ENCODE peak calls at places on chromosomes 12 and 14, in six cellular contexts. B is heart right ventricle, R is GM23338, J is GM20000, K is cardiac muscle cell, O is Calu3. M is an unnamed sample.

GRCh38 chr14:94051779-94052178 is 25.6 kb downstream of the OTUB2 start:
- DNase-seq in R (no peak), O (no peak), B (no peak), K (no peak), J (no peak), M (no peak)

GRCh38 chr14:77037338-77037782 is 8.9 kb upstream of the IRF2BPL start:
- DNase-seq in R (no peak), K (no peak), O (no peak), B (no peak), J (no peak), M (no peak)

GRCh38 chr12:33588082-33588712 is 148.6 kb upstream of the SYT10 start:
- DNase-seq in O (peak), J (peak), K (no peak), B (no peak), R (peak), M (no peak)

GRCh38 chr12:116194935-116195431 is 82.5 kb downstream of the MED13L start:
- DNase-seq in R (no peak), O (no peak), K (no peak), B (no peak), J (peak), M (peak)

GRCh38 chr14:91906374-91906773 is 39.0 kb upstream of the TC2N start:
- DNase-seq in K (no peak), J (no peak), O (no peak), B (no peak), R (no peak), M (no peak)

GRCh38 chr14:53190938-53191337 is 37.8 kb upstream of the DDHD1 start:
- DNase-seq in K (no peak), B (no peak), J (peak), R (no peak), O (no peak), M (peak)

GRCh38 chr12:58419905-58420304 is 478.5 kb downstream of the ATP23 start:
- DNase-seq in J (no peak), R (no peak), O (no peak), B (no peak), K (no peak), M (no peak)

GRCh38 chr14:23864252-23864651 is 89.3 kb upstream of the DHRS4 start:
- DNase-seq in K (no peak), J (no peak), O (no peak), R (no peak), B (no peak), M (no peak)

DNA sequence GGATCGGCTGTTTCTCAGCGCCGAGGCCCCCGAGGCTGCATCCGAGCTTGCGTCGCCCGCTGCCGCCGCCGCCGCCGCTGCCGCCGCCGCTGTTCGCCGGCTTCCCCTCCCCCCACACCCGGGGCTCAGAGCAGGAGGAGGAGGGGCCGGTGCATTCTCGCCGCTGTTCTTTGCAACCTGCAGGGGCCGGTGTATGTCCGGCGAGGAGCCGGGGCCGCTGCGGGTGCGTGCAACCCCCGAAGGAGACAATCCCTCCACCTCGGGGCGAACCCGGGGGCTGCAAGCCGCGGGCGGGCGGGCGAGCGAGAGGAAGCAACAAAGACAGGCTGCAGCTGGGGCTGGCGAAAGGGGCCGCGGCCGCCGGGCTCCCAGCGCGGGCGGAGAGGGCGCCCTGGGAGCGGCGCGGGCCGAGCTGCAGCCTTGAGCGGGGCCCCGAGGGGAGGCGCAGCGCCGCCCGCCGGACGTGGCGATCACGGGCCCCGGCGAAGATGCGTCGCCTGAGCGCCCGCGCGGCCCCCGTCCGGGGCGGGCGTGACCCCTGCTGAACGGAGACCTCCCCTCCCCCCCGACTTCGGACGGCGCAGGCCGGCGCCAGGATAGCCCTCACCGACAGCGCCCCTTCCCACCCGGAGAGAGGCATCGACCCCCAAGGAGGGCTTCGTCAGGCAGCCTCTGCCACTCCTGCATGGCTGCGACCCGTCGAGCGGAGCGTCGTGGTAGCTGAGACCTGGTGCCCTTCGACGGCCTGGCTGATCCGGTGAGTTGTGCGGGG is 702 bp downstream of the FAM222A start:
- DNase-seq in B (peak), R (peak), K (peak), O (peak), J (peak), M (peak)
- TF ChIP-seq CTCF in B (peak), R (peak), K (no peak), O (no peak), J (peak), M (peak)

GRCh38 chr14:68523326-68523610 is 269.6 kb downstream of the ZFP36L1 start:
- DNase-seq in K (no peak), J (no peak), R (no peak), O (no peak), B (no peak), M (no peak)

GRCh38 chr14:68525516-68525915 is 267.4 kb downstream of the ZFP36L1 start:
- DNase-seq in B (no peak), O (no peak), K (no peak), J (no peak), R (no peak), M (no peak)

GRCh38 chr14:68522510-68523325 is 270.1 kb downstream of the ZFP36L1 start:
- DNase-seq in O (no peak), B (no peak), K (peak), J (no peak), R (no peak), M (no peak)

GRCh38 chr14:68521952-68522509 is 270.8 kb downstream of the ZFP36L1 start:
- DNase-seq in K (no peak), O (no peak), R (no peak), J (no peak), B (no peak), M (no peak)

GRCh38 chr14:68523994-68524725 is 268.7 kb downstream of the ZFP36L1 start:
- DNase-seq in J (no peak), O (no peak), R (no peak), B (no peak), K (no peak), M (no peak)
- TF ChIP-seq CTCF in J (no peak), O (no peak), R (peak), B (peak), K (peak), M (no peak)

DNA sequence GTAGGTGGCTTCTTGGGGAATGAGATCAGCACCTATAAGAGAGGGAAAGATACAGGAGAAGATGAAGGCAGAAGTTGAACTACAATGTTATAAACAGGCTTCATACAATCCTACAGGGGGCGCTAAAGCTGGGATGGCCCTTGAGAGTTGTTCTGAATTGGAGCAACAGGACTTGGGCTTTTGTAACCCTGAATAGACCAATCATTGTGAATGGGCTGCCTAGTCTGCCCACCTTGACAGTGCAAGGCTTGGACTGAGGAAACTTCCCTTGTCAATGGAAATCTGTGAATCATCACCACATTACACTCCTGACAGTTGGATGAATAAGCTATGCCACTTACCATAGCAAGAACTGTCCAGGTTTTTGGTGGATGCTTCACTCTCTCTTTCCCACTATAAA is 306.1 kb downstream of the KCNC2 start:
- DNase-seq in O (no peak), R (peak), J (no peak), K (no peak), B (no peak), M (peak)
- TF ChIP-seq CTCF in O (peak), R (peak), J (no peak), K (no peak), B (no peak), M (peak)

DNA sequence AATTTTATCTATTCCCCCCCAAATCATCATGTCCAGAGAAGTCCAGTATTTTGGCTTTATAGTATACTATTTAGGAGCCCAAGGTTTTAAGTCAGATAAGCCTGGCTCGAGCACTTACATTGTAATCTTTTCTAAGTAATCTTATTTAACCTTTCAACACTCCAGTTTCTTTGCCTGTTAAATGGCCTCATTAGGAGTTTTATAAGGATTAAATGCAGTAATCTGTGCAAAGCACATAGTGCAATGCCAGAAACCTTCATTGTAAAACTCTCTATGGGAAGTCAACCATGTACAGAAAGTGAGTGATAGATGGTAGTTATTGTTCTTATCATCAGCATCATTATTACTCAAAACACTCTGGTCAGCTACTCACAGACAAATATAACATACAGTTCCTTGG is 1330.4 kb downstream of the SLC16A7 start:
- DNase-seq in B (no peak), J (no peak), K (no peak), O (no peak), R (no peak), M (no peak)
- TF ChIP-seq CTCF in B (no peak), J (no peak), K (no peak), O (no peak), R (no peak), M (no peak)

DNA sequence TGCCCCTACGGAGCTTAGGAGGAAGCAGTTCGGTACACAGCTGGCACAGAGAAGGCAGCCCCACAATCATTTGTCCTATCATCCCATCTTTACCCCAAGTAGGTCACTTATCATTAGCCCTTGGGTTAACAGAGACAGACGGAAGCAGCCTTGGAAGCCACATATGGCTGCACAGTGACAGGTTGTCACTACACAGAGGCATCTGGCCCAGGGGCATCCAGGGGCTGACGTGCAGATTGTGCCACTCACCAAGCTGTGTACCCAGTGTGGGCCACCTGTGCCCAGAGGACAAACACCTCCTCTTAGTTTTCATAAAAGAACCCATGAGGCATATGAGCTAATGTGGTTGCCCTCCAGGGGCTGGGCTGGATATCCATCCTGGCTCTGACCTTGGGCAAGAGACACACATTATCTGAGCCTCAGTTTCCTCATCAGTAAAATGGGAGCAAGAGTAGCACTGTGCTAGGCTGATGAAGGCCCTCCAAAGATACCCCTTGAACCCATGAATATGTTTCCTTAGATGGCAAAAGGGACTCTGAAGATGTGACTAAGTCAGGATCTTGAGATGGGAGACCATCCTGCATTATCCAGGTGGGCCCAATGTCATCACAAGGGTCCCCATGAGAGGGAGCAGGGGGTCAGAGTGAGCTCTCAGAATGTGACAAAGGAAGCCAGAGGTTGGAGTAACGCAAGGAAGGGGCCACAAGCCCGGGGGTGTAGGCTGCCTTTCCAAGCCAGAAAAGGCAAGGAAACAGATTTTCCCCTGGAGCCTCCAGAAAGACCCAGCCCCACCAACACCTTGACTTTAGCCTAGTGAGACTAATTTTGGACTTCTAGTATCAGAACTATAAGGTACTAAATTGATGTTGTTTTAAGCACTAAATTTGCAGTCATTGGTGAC is 64.6 kb downstream of the C14orf132 start:
- DNase-seq in J (no peak), K (no peak), B (no peak), O (no peak), R (no peak), M (no peak)
- TF ChIP-seq CTCF in J (no peak), K (no peak), B (no peak), O (no peak), R (no peak), M (no peak)

M was measured in activated CD8-positive, alpha-beta T cell treated with anti-CD3 and anti-CD28 coated beads for 36 hours.